ENCODE peak calls at places on chromosomes 1 and 21, in four cellular contexts. T is CD8-positive, alpha-beta T cell; A is A673; E is HCT116. M is an unnamed sample.

GRCh38 chr1:91826248-91826647 is 59.7 kb downstream of the TGFBR3 start:
- DNase-seq in T (no peak), A (no peak), E (no peak), M (no peak)

GRCh38 chr1:43932786-43933385 is 715 bp upstream of the ARTN start:
- DNase-seq in T (no peak), A (no peak), E (no peak), M (no peak)

GRCh38 chr1:41282679-41283317 is 40.7 kb upstream of the SCMH1 start:
- DNase-seq in T (no peak), A (peak), E (peak), M (no peak)

GRCh38 chr1:206419783-206420182 is 50.5 kb upstream of the IKBKE start:
- DNase-seq in T (no peak), A (no peak), E (no peak), M (peak)

GRCh38 chr1:228013322-228014234 is 6.8 kb downstream of the WNT3A start:
- DNase-seq in T (peak), A (no peak), E (no peak), M (peak)

GRCh38 chr1:118304722-118305344 is 119.8 kb upstream of the SPAG17 start:
- DNase-seq in T (no peak), A (peak), E (no peak), M (no peak)

GRCh38 chr1:3530931-3531818 is 76.7 kb downstream of the ARHGEF16 start:
- DNase-seq in T (peak), A (peak), E (peak), M (peak)

GRCh38 chr1:228075801-228076271 is 6.7 kb upstream of the ARF1 start:
- DNase-seq in T (no peak), A (no peak), E (no peak), M (no peak)

GRCh38 chr1:181021811-181022434 is 747 bp downstream of the STX6 start:
- DNase-seq in T (peak), A (peak), E (no peak), M (no peak)

GRCh38 chr1:112285311-112285710 is 110.7 kb upstream of the CTTNBP2NL start:
- DNase-seq in T (no peak), A (no peak), E (no peak), M (no peak)

GRCh38 chr1:20472860-20473711 is 12.9 kb downstream of the CAMK2N1 start:
- DNase-seq in T (no peak), A (no peak), E (no peak), M (no peak)

GRCh38 chr1:31954607-31955283 is 16.6 kb upstream of the PTP4A2 start:
- DNase-seq in T (no peak), A (peak), E (peak), M (peak)

GRCh38 chr21:42684109-42684916 is 30.9 kb downstream of the PDE9A start:
- DNase-seq in T (peak), A (no peak), E (no peak), M (no peak)

GRCh38 chr1:232868793-232869491 is 63.7 kb downstream of the MAP10 start:
- DNase-seq in T (no peak), A (peak), E (peak), M (peak)

GRCh38 chr21:37244506-37245083 is 22.5 kb downstream of the VPS26C start:
- DNase-seq in T (no peak), A (no peak), E (no peak), M (no peak)

GRCh38 chr1:182102042-182102416 is 40.5 kb upstream of the ZNF648 start:
- DNase-seq in T (no peak), A (no peak), E (no peak), M (no peak)

GRCh38 chr1:218357211-218357892 is 12.2 kb downstream of the TGFB2 start:
- DNase-seq in T (no peak), A (no peak), E (no peak), M (no peak)

GRCh38 chr1:72918939-72919338 is 636.6 kb upstream of the NEGR1 start:
- DNase-seq in T (no peak), A (no peak), E (no peak), M (no peak)

GRCh38 chr1:18175530-18176377 is 68.2 kb downstream of the IGSF21 start:
- DNase-seq in T (no peak), A (no peak), E (no peak), M (no peak)

GRCh38 chr21:45704311-45705108 is 61.0 kb downstream of the PCBP3 start:
- DNase-seq in T (no peak), A (no peak), E (no peak), M (no peak)

GRCh38 chr21:23131177-23131576 is 2133.0 kb downstream of the NCAM2 start:
- DNase-seq in T (no peak), A (no peak), E (no peak), M (no peak)

GRCh38 chr1:89523597-89524368 is 846 bp upstream of the LRRC8B start:
- DNase-seq in T (no peak), A (peak), E (peak), M (no peak)

GRCh38 chr21:32364801-32365200 is 28.0 kb downstream of the URB1 start:
- DNase-seq in T (no peak), A (no peak), E (no peak), M (no peak)

GRCh38 chr21:13827201-13827600 is 217.6 kb downstream of the POTED start:
- DNase-seq in T (no peak), A (no peak), E (no peak), M (no peak)

GRCh38 chr1:37175666-37176215 is 141.4 kb upstream of the GRIK3 start:
- DNase-seq in T (no peak), A (no peak), E (no peak), M (no peak)

GRCh38 chr1:101025283-101025679 is 303 bp downstream of the DPH5 start:
- DNase-seq in T (peak), A (no peak), E (no peak), M (no peak)

GRCh38 chr1:205929812-205930577 is 13.3 kb downstream of the SLC26A9 start:
- DNase-seq in T (no peak), A (no peak), E (no peak), M (no peak)

GRCh38 chr1:18313523-18313922 is 167.2 kb upstream of the KLHDC7A start:
- DNase-seq in T (no peak), A (no peak), E (no peak), M (no peak)

GRCh38 chr1:236724049-236724448 is 37.8 kb downstream of the ACTN2 start:
- DNase-seq in T (no peak), A (no peak), E (no peak), M (no peak)

GRCh38 chr1:66747500-66747899 is 4.8 kb upstream of the DYNLT5 start:
- DNase-seq in T (no peak), A (no peak), E (no peak), M (no peak)

GRCh38 chr1:210072129-210072528 is 134.1 kb downstream of the SYT14 start:
- DNase-seq in T (no peak), A (peak), E (no peak), M (no peak)

DNA sequence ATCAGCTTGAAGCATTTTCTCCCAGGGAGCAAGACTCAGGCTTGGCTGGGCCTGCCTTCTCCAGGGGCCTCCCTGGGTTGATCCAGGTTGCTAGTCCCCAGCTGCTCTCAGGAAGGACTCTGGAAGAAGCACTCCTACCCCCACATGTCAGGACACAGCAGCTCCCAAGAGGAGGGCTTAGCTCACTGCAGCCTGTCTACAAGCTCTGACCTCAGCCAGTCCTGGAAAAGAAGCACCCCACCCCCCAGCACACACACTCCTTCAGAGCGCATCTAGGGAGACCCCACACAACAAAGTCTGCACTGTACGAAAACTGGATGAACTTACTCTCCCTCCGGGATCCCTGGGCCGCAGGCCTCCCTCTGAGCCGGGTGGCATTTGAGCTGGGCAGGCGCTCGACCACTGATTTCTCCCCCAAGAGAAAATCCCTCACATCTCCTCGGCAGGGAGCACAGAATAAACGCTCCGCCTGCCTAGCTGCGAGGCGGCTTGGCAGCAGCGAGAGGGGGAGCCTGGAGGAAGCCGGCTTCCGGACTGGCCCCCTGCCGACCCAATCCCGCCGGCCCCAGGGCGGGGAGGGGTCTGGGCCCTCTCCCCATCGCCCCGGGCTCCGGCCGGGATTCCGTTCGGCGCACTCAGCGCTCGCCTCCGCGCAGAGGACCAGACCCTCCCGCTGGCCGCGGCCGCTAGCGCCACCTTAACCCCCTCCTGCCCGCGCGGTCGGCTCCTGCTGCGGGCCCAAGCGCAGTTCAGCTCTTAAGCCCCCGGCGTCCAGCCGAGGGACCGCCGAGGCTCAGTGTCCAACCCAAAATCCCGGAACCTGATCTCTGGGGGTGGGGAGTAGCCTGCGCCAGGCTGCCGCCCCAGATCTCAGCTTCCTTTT is at the start of gene KCNA2:
- DNase-seq in T (peak), A (peak), E (no peak), M (no peak)
- H3K27ac ChIP-seq in T (no peak), A (peak), E (no peak), M (no peak)

DNA sequence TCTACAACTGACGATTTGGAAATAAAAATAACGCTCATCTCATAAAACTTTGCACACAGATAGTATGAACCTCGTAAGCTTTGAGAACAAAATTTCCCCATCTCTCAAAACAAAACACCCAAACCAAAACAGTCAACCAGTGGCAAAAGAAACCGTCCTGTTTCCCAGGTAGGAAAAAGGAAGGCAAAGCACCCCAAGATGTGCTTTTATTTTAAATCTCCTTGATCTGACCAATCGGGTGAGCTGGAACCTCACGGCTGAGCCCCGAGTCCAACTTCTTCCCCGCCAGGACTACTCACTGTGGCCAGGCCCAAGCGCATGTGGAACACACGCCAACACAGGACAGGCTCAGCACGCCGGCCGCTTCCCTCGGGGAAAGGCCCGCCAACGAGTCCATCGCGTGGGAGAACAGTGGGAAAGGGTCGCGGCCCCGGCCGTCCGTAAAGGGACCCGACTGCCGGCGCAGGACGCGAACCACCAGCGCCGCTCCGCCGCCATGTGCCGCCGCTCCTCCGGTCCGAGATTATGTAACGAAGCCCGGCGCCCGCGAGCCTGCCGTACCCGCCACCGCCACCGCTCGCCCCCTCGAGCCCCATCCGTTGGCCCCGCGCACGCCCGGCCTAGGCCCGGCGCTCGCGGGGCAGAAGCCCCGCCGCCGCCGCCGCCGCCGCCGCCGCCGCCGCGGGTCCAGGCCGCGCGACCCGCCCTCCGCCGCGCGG is 759 bp downstream of the AHCTF1 start:
- DNase-seq in T (peak), A (peak), E (no peak), M (no peak)
- H3K27ac ChIP-seq in T (peak), A (peak), E (peak), M (peak)

DNA sequence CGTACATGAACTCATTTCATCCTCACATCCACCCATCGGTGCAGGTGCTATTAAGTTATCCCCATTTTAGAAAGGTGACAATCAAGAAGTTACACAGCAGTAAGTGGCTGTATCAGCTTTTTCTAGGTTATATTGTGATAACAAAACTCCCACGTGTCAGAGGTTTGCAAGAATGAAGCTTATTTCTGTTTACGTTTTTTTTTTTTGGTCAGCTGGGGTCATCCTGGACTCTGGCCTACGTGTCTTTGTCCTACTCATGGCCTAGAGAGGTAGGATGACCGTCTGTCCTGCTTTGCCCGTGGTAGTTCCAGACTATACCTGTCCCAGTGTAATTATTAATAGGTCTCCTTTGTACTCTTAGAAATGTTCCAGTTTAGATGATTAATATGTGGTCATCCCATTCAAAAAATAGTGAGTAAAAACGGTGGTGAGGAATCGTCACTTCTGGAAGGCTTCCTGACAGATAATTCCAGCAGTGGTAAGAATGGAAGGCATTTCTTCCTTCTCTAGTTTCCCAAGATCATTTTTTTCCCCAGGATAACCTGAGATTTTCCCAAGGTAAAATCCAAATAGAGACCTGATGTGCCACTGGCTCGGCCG is 64.2 kb upstream of the KIF26B start:
- DNase-seq in T (no peak), A (no peak), E (no peak), M (no peak)
- H3K27ac ChIP-seq in T (no peak), A (no peak), E (no peak), M (peak)

DNA sequence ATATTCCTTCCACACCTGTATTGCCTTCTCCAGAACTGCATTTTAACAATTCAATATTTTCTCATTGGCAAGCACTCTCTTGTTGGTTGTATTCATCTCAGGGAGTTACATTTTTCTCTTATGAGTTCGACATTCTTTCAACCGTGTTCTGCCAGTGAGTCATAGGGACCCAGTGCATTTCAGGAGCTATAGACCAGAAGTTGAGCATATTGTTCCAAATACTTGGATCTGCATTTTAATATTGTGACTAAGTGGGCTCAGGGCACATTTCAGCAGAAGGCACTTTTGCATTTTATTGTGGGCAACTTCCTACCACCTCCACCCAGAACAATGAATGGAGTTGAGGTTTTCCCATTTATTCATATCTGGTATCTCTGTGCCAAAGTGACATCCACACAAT is 132.8 kb downstream of the TNFSF18 start:
- DNase-seq in T (no peak), A (peak), E (peak), M (peak)
- H3K27ac ChIP-seq in T (no peak), A (no peak), E (peak), M (peak)

M was measured in epithelial cell of prostate.